ENCODE peak calls at places on chromosomes 2 and 18, in seven cellular contexts. I, T, L, V, P, C and B are unnamed samples.
A peak's percentile ranks its signal among the peaks of the same experiment; 100 is the strongest.

GRCh38 chr18:46518438-46518837 is 138.6 kb downstream of the LOXHD1 start:
- DNase-seq in C (peak; percentile 70), I (no peak), T (no peak), V (no peak), P (no peak), L (no peak), B (no peak)

GRCh38 chr2:113342650-113343049 is 63.9 kb upstream of the PAX8 start:
- DNase-seq in I (no peak), P (no peak), V (no peak), T (no peak), C (no peak), L (no peak), B (no peak)

GRCh38 chr18:10923671-10924070 is 225.7 kb downstream of the PIEZO2 start:
- DNase-seq in V (no peak), T (no peak), L (peak; percentile 19), C (no peak), I (peak; percentile 42), P (no peak), B (peak; percentile 66)

GRCh38 chr2:217612920-217613319 is 389.9 kb downstream of the TNS1 start:
- DNase-seq in I (no peak), V (no peak), C (no peak), L (no peak), T (no peak), P (no peak), B (no peak)

GRCh38 chr18:79388043-79388442 is 7.7 kb upstream of the NFATC1 start:
- DNase-seq in P (no peak), L (no peak), V (no peak), I (no peak), T (no peak), C (no peak), B (no peak)

GRCh38 chr2:70527447-70528080 is 26.1 kb downstream of the TGFA start:
- DNase-seq in P (no peak), L (no peak), C (no peak), I (no peak), V (no peak), T (no peak), B (no peak)

GRCh38 chr2:41610501-41611242 is 437.1 kb upstream of the PKDCC start:
- DNase-seq in L (peak; percentile 22), I (peak; percentile 36), C (no peak), T (no peak), P (no peak), V (no peak), B (peak; percentile 64)

GRCh38 chr18:2448565-2449151 is 122.6 kb downstream of the METTL4 start:
- DNase-seq in P (no peak), V (no peak), L (no peak), I (no peak), T (no peak), C (no peak), B (no peak)

GRCh38 chr2:237577956-237578870 is 11.8 kb downstream of the PRLH start:
- DNase-seq in V (no peak), I (no peak), L (no peak), T (no peak), P (no peak), C (no peak), B (no peak)

GRCh38 chr2:173898996-173899395 is 66.2 kb downstream of the SP3 start:
- DNase-seq in T (no peak), C (no peak), V (peak; percentile 28), L (no peak), P (no peak), I (no peak), B (no peak)

GRCh38 chr2:53334610-53335009 is 433.0 kb upstream of the CHAC2 start:
- DNase-seq in V (no peak), L (no peak), I (no peak), C (no peak), P (no peak), T (no peak), B (no peak)

GRCh38 chr2:237180987-237181386 is 95.3 kb downstream of the COPS8 start:
- DNase-seq in P (no peak), I (no peak), L (no peak), T (no peak), C (no peak), V (no peak), B (no peak)

GRCh38 chr2:202267495-202267894 is 1.9 kb downstream of the NOP58 start:
- DNase-seq in V (no peak), I (no peak), C (no peak), T (no peak), P (peak; percentile 42), L (no peak), B (no peak)
- H4K20me1 ChIP-seq in V (peaks cover 19% of the 10 kb centered on the region), I (peaks cover 59% of the 10 kb centered on the region), C (peaks cover 66% of the 10 kb centered on the region), T (peaks cover 46% of the 10 kb centered on the region), P (peaks cover 48% of the 10 kb centered on the region), L (peaks cover 64% of the 10 kb centered on the region), B (peaks cover 3% of the 10 kb centered on the region)

GRCh38 chr2:46555011-46555410 is 75.6 kb downstream of the TMEM247 start:
- DNase-seq in P (peak; percentile 63), C (peak; percentile 51), V (no peak), T (no peak), I (no peak), L (no peak), B (no peak)

GRCh38 chr2:46555646-46556205 is 76.4 kb downstream of the TMEM247 start:
- DNase-seq in P (no peak), V (no peak), C (no peak), L (no peak), I (no peak), T (no peak), B (no peak)

GRCh38 chr2:46559257-46559656 is 79.9 kb downstream of the TMEM247 start:
- DNase-seq in P (no peak), C (no peak), V (no peak), T (no peak), L (no peak), I (no peak), B (no peak)

GRCh38 chr2:46554381-46554780 is 75.0 kb downstream of the TMEM247 start:
- DNase-seq in P (no peak), L (no peak), T (no peak), V (no peak), C (no peak), I (no peak), B (no peak)

GRCh38 chr2:46557788-46558187 is 78.4 kb downstream of the TMEM247 start:
- DNase-seq in I (no peak), T (no peak), L (no peak), C (no peak), V (no peak), P (no peak), B (no peak)
- H4K20me1 ChIP-seq in I (peaks cover 71% of the 10 kb centered on the region), T (no peaks in the 10 kb centered on the region), L (peaks cover 84% of the 10 kb centered on the region), C (no peaks in the 10 kb centered on the region), V (peaks cover 2% of the 10 kb centered on the region), P (no peaks in the 10 kb centered on the region), B (peaks cover 2% of the 10 kb centered on the region)

GRCh38 chr2:46703588-46703987 is 212.0 kb downstream of the MCFD2 start:
- DNase-seq in C (no peak), L (no peak), P (no peak), I (no peak), T (no peak), V (peak; percentile 19), B (no peak)
- H4K20me1 ChIP-seq in C (peaks cover 66% of the 10 kb centered on the region), L (peaks cover 80% of the 10 kb centered on the region), P (peaks cover 24% of the 10 kb centered on the region), I (peaks cover 77% of the 10 kb centered on the region), T (peaks cover 8% of the 10 kb centered on the region), V (no peaks in the 10 kb centered on the region), B (peaks cover 4% of the 10 kb centered on the region)

DNA sequence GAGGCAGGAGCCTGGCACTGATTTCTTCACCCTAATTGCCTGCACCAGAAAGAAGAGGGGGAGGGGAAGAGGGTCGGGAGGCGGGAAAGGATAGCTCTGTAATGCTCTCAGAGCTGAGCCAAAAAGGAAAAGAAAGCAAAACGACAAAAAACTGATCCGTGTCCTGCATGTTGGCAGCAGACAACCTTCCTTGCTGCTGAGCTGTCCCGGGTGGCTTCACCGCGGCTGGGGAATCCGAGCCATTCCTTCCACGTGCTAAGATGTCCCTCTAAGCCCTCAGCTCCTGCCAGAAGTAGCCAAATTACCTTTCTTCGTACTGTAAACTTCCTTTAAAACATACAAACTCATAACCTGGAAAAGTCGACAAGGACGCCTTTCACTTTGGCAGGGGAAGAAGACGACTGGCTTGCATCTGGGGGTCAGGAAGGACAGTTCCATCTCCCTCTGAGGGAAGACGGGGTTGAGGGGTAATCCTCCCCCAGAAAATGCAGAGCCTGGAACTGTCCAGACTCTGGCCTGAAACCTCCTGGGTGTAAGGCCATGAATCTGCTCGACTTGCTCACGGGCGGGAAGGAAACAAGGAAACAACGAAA is 7.6 kb downstream of the OTX1 start:
- DNase-seq in V (no peak), L (peak; percentile 14), P (no peak), I (peak; percentile 12), C (peak; percentile 75), T (no peak), B (peak; percentile 59)
- H4K20me1 ChIP-seq in V (no peaks in the 10 kb centered on the region), L (peaks cover 42% of the 10 kb centered on the region), P (no peaks in the 10 kb centered on the region), I (peaks cover 10% of the 10 kb centered on the region), C (peaks cover 55% of the 10 kb centered on the region), T (no peaks in the 10 kb centered on the region), B (no peaks in the 10 kb centered on the region)

GRCh38 chr2:105754011-105754410 is 9.3 kb downstream of the NCK2 start:
- DNase-seq in L (no peak), I (no peak), T (no peak), C (no peak), V (no peak), P (no peak), B (no peak)
- H4K20me1 ChIP-seq in L (peaks cover 86% of the 10 kb centered on the region), I (peaks cover 75% of the 10 kb centered on the region), T (peaks cover 10% of the 10 kb centered on the region), C (peaks cover 94% of the 10 kb centered on the region), V (no peaks in the 10 kb centered on the region), P (no peaks in the 10 kb centered on the region), B (no peaks in the 10 kb centered on the region)

GRCh38 chr2:64537991-64538390 is 13.9 kb downstream of the AFTPH start:
- DNase-seq in T (no peak), I (peak; percentile 44), C (no peak), V (no peak), P (no peak), L (peak; percentile 27), B (peak; percentile 54)

GRCh38 chr2:64534363-64534762 is 10.2 kb downstream of the AFTPH start:
- DNase-seq in V (peak; percentile 48), L (no peak), P (peak; percentile 32), I (no peak), T (no peak), C (no peak), B (no peak)

GRCh38 chr2:64533882-64534281 is 9.8 kb downstream of the AFTPH start:
- DNase-seq in C (no peak), V (no peak), L (no peak), P (no peak), I (no peak), T (no peak), B (no peak)

GRCh38 chr2:64532030-64532429 is 7.9 kb downstream of the AFTPH start:
- DNase-seq in T (no peak), V (no peak), L (no peak), P (no peak), C (no peak), I (no peak), B (no peak)

GRCh38 chr2:64535024-64535423 is 10.9 kb downstream of the AFTPH start:
- DNase-seq in I (no peak), T (no peak), C (no peak), L (no peak), P (no peak), V (no peak), B (no peak)
- H4K20me1 ChIP-seq in I (peaks cover 9% of the 10 kb centered on the region), T (peaks cover 9% of the 10 kb centered on the region), C (no peaks in the 10 kb centered on the region), L (peaks cover 37% of the 10 kb centered on the region), P (peaks cover 18% of the 10 kb centered on the region), V (no peaks in the 10 kb centered on the region), B (no peaks in the 10 kb centered on the region)

DNA sequence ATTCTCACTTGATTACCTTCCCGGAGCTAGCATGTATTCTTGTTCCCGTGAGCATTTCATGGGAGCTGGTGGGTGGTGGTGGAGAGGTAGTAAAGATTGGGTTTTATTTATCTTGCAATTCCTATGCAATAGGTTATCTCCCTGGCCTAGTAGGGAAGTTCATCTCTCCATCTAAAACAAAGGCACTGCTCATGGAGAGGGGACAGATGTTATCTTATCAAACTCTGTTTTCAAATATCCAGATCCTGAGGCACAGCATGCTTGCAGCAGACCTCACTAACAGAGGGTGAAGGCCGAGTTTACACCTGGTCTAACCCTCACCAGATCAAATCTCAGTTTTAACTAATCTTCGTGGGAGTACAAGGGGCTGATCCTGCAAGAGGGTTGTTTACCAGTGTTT is 98.9 kb downstream of the CYRIA start:
- DNase-seq in C (no peak), T (no peak), I (no peak), P (no peak), V (no peak), L (no peak), B (no peak)
- H4K20me1 ChIP-seq in C (no peaks in the 10 kb centered on the region), T (no peaks in the 10 kb centered on the region), I (no peaks in the 10 kb centered on the region), P (no peaks in the 10 kb centered on the region), V (no peaks in the 10 kb centered on the region), L (no peaks in the 10 kb centered on the region), B (no peaks in the 10 kb centered on the region)